ENCODE peak calls at places on chromosomes 3 and 15, in nine cellular contexts. S, Q, K, N, I, Y, M, R and U are unnamed samples.

GRCh38 chr15:60116456-60117089 is 112.5 kb downstream of the FOXB1 start:
- DNase-seq in R (no peak), I (peak), M (no peak), Q (no peak), S (no peak), K (no peak), N (no peak), Y (no peak), U (no peak)

GRCh38 chr3:133574260-133574881 is 885 bp downstream of the CDV3 start:
- DNase-seq in K (peak), S (peak), I (peak), Q (peak), N (peak), R (peak), Y (peak), M (peak), U (peak)

GRCh38 chr3:153026026-153026425 is 136.0 kb upstream of the RAP2B start:
- DNase-seq in R (peak), Q (no peak), K (peak), S (peak), Y (peak), I (peak), N (peak), M (peak), U (peak)

GRCh38 chr15:50148362-50148963 is 29.4 kb upstream of the ATP8B4 start:
- DNase-seq in I (peak), Y (peak), M (peak), S (peak), N (peak), Q (peak), K (no peak), R (no peak), U (peak)

GRCh38 chr3:129592362-129593150 is 13.9 kb downstream of the PLXND1 start:
- DNase-seq in S (peak), Y (no peak), I (peak), N (no peak), K (no peak), Q (no peak), M (peak), R (no peak), U (peak)

GRCh38 chr3:141452045-141452444 is 34.8 kb upstream of the RASA2 start:
- DNase-seq in K (peak), I (peak), M (peak), N (peak), S (peak), R (no peak), Y (peak), Q (peak), U (peak)

GRCh38 chr3:14885307-14885706 is 62.1 kb upstream of the NR2C2 start:
- DNase-seq in I (no peak), S (no peak), Y (no peak), M (no peak), Q (peak), R (no peak), N (no peak), K (no peak), U (no peak)

GRCh38 chr15:22262613-22263020 is 182.3 kb downstream of the OR4M2 start:
- DNase-seq in I (no peak), M (no peak), S (no peak), R (no peak), Q (no peak), N (no peak), Y (peak), K (no peak), U (no peak)

GRCh38 chr15:63950911-63951481 is 95.3 kb downstream of the DAPK2 start:
- DNase-seq in N (no peak), M (peak), R (no peak), Q (no peak), S (no peak), Y (no peak), I (no peak), K (no peak), U (no peak)

GRCh38 chr3:33426068-33426467 is 14.1 kb downstream of the UBP1 start:
- DNase-seq in N (no peak), S (peak), I (peak), Y (no peak), M (no peak), R (no peak), Q (no peak), K (no peak), U (no peak)

GRCh38 chr3:194806991-194807685 is 121.5 kb downstream of the FAM43A start:
- DNase-seq in I (no peak), M (no peak), N (no peak), R (no peak), S (no peak), K (no peak), Y (no peak), Q (no peak), U (peak)

GRCh38 chr3:197025736-197026480 is 3.7 kb downstream of the MELTF start:
- DNase-seq in Q (no peak), N (no peak), R (no peak), Y (no peak), K (no peak), S (no peak), I (no peak), M (no peak), U (peak)

GRCh38 chr3:141959921-141960554 is 83.6 kb downstream of the ATP1B3 start:
- DNase-seq in M (peak), I (no peak), Q (no peak), S (no peak), Y (no peak), K (no peak), N (no peak), R (no peak), U (no peak)

GRCh38 chr3:159356606-159357005 is 554.8 kb downstream of the MFSD1 start:
- DNase-seq in K (no peak), M (no peak), Q (no peak), N (no peak), R (no peak), I (no peak), S (no peak), Y (no peak), U (no peak)

GRCh38 chr15:26722621-26723160 is 50.2 kb downstream of the GABRB3 start:
- DNase-seq in Q (no peak), S (peak), I (no peak), N (no peak), Y (no peak), K (no peak), R (no peak), M (no peak), U (no peak)

GRCh38 chr15:82832601-82833209 is 23.3 kb downstream of the WHAMM start:
- DNase-seq in Q (peak), S (no peak), R (no peak), K (no peak), Y (no peak), I (no peak), M (peak), N (no peak), U (no peak)

GRCh38 chr15:95865330-95865739 is 465.2 kb upstream of the NR2F2 start:
- DNase-seq in I (no peak), Y (no peak), S (no peak), R (no peak), K (no peak), M (no peak), N (no peak), Q (no peak), U (no peak)
- H2AFZ ChIP-seq in I (no peak), Y (no peak), S (no peak), R (no peak), K (no peak), M (no peak), N (no peak), Q (no peak), U (no peak)

GRCh38 chr3:61964566-61964965 is 403.2 kb downstream of the PTPRG start:
- DNase-seq in N (no peak), Q (no peak), S (no peak), R (no peak), Y (no peak), K (no peak), M (no peak), I (no peak), U (no peak)
- H2AFZ ChIP-seq in N (no peak), Q (no peak), S (no peak), R (no peak), Y (no peak), K (no peak), M (no peak), I (no peak), U (no peak)

DNA sequence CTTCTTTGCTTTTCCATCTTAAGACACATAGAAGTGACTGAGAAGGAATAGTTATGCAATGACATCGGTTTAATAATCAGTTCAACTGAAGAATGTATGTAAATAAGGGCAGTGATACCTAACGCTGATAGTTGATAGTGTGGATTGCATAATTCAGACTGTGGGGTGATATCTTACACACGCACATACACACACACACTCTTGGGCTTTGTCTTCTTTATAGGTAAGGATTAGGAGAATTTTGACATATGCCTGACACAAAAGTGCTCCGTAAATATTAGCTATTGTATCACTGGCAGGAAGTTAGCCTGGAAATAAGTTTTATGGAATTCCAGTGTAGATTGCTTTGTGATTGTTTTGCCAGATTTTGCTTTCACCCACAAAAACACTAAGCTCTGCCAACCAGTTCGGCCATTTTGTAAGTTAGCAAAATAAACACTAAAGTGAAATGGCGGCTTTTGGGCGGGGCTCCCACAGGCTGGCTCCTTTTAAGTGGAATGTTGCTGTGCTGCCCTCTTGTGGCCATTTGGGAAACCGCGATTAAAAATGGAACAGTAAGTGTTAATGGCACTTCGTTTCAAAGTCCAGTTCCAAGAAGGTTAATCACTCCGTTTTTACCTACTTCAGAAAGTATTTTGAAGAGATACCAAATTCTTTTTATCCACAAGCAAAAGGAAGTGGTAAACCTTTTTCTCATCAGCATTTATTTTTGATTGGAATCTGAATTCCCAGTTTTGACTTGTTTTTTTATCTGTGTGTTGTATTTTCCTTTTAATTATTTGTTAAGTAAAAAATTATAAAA is 17.7 kb downstream of the CHD2 start:
- DNase-seq in N (peak), Q (peak), K (peak), R (peak), I (peak), Y (peak), S (peak), M (peak), U (peak)
- H2AFZ ChIP-seq in N (no peak), Q (peak), K (peak), R (peak), I (no peak), Y (no peak), S (no peak), M (no peak), U (no peak)

GRCh38 chr15:40872791-40873526 is 1.1 kb downstream of the RHOV start:
- DNase-seq in M (no peak), N (no peak), S (no peak), Y (no peak), Q (no peak), K (no peak), R (no peak), I (no peak), U (no peak)
- H2AFZ ChIP-seq in M (no peak), N (no peak), S (peak), Y (peak), Q (no peak), K (peak), R (peak), I (peak), U (no peak)

GRCh38 chr3:3088066-3088465 is 22.1 kb downstream of the IL5RA start:
- DNase-seq in Q (no peak), S (no peak), R (no peak), N (no peak), M (no peak), Y (no peak), I (no peak), K (peak), U (no peak)
- H2AFZ ChIP-seq in Q (no peak), S (no peak), R (no peak), N (no peak), M (no peak), Y (no peak), I (no peak), K (no peak), U (no peak)

GRCh38 chr3:4995500-4996053 is 16.3 kb downstream of the BHLHE40 start:
- DNase-seq in I (no peak), K (no peak), M (peak), S (no peak), Y (no peak), N (no peak), Q (peak), R (no peak), U (no peak)

GRCh38 chr3:4994823-4995499 is 15.7 kb downstream of the BHLHE40 start:
- DNase-seq in Y (no peak), K (no peak), N (peak), S (no peak), Q (peak), I (no peak), M (peak), R (no peak), U (peak)

GRCh38 chr3:4996771-4997291 is 17.6 kb downstream of the BHLHE40 start:
- DNase-seq in N (no peak), K (no peak), Q (no peak), R (no peak), I (no peak), Y (no peak), S (no peak), M (no peak), U (no peak)

GRCh38 chr3:4997946-4998345 is 18.7 kb downstream of the BHLHE40 start:
- DNase-seq in S (no peak), K (no peak), Y (no peak), R (no peak), N (no peak), M (no peak), I (no peak), Q (no peak), U (no peak)

GRCh38 chr3:4996223-4996765 is 17.1 kb downstream of the BHLHE40 start:
- DNase-seq in R (no peak), I (no peak), Q (no peak), S (no peak), K (no peak), N (no peak), Y (no peak), M (no peak), U (no peak)
- H2AFZ ChIP-seq in R (no peak), I (no peak), Q (no peak), S (peak), K (no peak), N (no peak), Y (no peak), M (no peak), U (no peak)

DNA sequence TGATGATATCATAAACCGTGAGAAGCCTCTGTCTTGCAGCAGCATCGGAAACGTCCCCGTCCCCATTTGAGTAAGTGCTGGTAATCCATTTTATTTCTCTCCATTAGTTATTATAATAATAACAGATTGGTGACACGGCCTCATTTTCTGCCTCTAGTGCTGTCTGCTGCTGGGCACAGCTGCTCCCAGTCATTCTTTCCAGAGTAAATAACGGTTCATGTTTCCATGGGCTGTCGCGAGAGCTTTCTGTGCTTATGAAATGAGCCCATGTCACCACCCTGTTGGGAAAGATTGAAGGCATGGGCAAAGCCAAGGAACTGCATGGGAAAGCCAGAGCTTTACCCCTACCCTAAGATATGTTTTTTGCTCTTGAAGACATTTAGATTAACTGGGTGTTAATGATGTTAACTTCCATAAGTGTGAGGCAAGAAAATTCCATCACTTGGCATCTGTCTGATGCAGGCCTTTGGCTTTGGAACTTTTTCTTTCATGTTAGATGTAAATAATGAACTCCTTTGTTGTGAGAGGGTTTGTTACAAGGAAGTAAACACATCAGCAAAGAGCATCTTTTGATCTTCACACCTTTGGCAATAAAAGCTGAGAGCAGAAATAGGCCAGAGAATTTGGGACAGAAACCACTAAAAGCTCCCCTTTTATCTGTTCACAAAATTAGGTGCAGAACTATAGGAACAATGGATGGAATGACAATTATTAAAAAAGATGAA is 141.8 kb downstream of the FILIP1L start:
- DNase-seq in R (no peak), Y (no peak), K (no peak), Q (no peak), N (no peak), M (peak), I (no peak), S (no peak), U (no peak)
- H2AFZ ChIP-seq in R (no peak), Y (no peak), K (no peak), Q (no peak), N (no peak), M (no peak), I (no peak), S (no peak), U (no peak)